ENCODE peak calls at places on chromosomes 12 and 14, in six cellular contexts. One of them, this sample, is unnamed.
A peak's percentile ranks its signal among the peaks of the same experiment; 100 is the strongest.

GRCh38 chr14:68374682-68375081 is 418.2 kb downstream of the ZFP36L1 start:
- DNase-seq in RPMI8226: no peak
- DNase-seq in GM23248: no peak
- DNase-seq in BJ: no peak
- DNase-seq in GM04504: no peak
- DNase-seq in cardiac muscle cell: no peak
- DNase-seq in this sample: no peak

GRCh38 chr12:12349711-12350665 is at the start of gene MANSC1:
- DNase-seq in RPMI8226: peak; percentile 61
- DNase-seq in GM23248: peak; percentile 62
- DNase-seq in BJ: no peak
- DNase-seq in GM04504: no peak
- DNase-seq in cardiac muscle cell: peak; percentile 66
- DNase-seq in this sample: no peak

GRCh38 chr12:93741741-93742085 is 64.5 kb downstream of the CRADD start:
- DNase-seq in RPMI8226: no peak
- DNase-seq in GM23248: peak; percentile 65
- DNase-seq in BJ: no peak
- DNase-seq in GM04504: no peak
- DNase-seq in cardiac muscle cell: peak; percentile 32
- DNase-seq in this sample: no peak

GRCh38 chr14:70919774-70920173 is 12.5 kb downstream of the PCNX1 start:
- DNase-seq in RPMI8226: no peak
- DNase-seq in GM23248: peak; percentile 55
- DNase-seq in BJ: no peak
- DNase-seq in GM04504: no peak
- DNase-seq in cardiac muscle cell: peak; percentile 29
- DNase-seq in this sample: no peak

GRCh38 chr12:119512772-119513497 is 80.6 kb upstream of the TMEM233 start:
- DNase-seq in RPMI8226: peak; percentile 38
- DNase-seq in GM23248: peak; percentile 27
- DNase-seq in BJ: no peak
- DNase-seq in GM04504: no peak
- DNase-seq in cardiac muscle cell: peak; percentile 77
- DNase-seq in this sample: no peak

GRCh38 chr12:116697305-116698130 is 40.4 kb downstream of the SPRING1 start:
- DNase-seq in RPMI8226: peak; percentile 68
- DNase-seq in GM23248: peak; percentile 23
- DNase-seq in BJ: no peak
- DNase-seq in GM04504: no peak
- DNase-seq in cardiac muscle cell: peak; percentile 80
- DNase-seq in this sample: no peak

GRCh38 chr12:124744273-124744640 is 119.4 kb downstream of the SCARB1 start:
- DNase-seq in RPMI8226: no peak
- DNase-seq in GM23248: no peak
- DNase-seq in BJ: no peak
- DNase-seq in GM04504: no peak
- DNase-seq in cardiac muscle cell: no peak
- DNase-seq in this sample: no peak

GRCh38 chr12:54331-54730 is 12.2 kb upstream of the IQSEC3 start:
- DNase-seq in RPMI8226: no peak
- DNase-seq in GM23248: no peak
- DNase-seq in BJ: no peak
- DNase-seq in GM04504: no peak
- DNase-seq in cardiac muscle cell: no peak
- DNase-seq in this sample: no peak

GRCh38 chr14:97975960-97976359 is 1178.8 kb downstream of the VRK1 start:
- DNase-seq in RPMI8226: no peak
- DNase-seq in GM23248: no peak
- DNase-seq in BJ: no peak
- DNase-seq in GM04504: no peak
- DNase-seq in cardiac muscle cell: no peak
- DNase-seq in this sample: no peak

GRCh38 chr12:65364021-65364420 is 85.5 kb downstream of the MSRB3 start:
- DNase-seq in RPMI8226: no peak
- DNase-seq in GM23248: peak; percentile 45
- DNase-seq in BJ: no peak
- DNase-seq in GM04504: no peak
- DNase-seq in cardiac muscle cell: no peak
- DNase-seq in this sample: peak; percentile 5

GRCh38 chr12:46214668-46215429 is 54.0 kb downstream of the SLC38A1 start:
- DNase-seq in RPMI8226: peak; percentile 52
- DNase-seq in GM23248: no peak
- DNase-seq in BJ: no peak
- DNase-seq in GM04504: no peak
- DNase-seq in cardiac muscle cell: no peak
- DNase-seq in this sample: no peak

GRCh38 chr12:3535431-3535841 is 44.4 kb downstream of the PRMT8 start:
- DNase-seq in RPMI8226: no peak
- DNase-seq in GM23248: no peak
- DNase-seq in BJ: no peak
- DNase-seq in GM04504: no peak
- DNase-seq in cardiac muscle cell: no peak
- DNase-seq in this sample: no peak

GRCh38 chr12:54958048-54958658 is 26.4 kb downstream of the TESPA1 start:
- DNase-seq in RPMI8226: peak; percentile 59
- DNase-seq in GM23248: peak; percentile 77
- DNase-seq in BJ: peak; percentile 9
- DNase-seq in GM04504: no peak
- DNase-seq in cardiac muscle cell: peak; percentile 72
- DNase-seq in this sample: peak; percentile 28

GRCh38 chr12:110109037-110109836 is 14.9 kb upstream of the IFT81 start:
- DNase-seq in RPMI8226: no peak
- DNase-seq in GM23248: peak; percentile 99
- DNase-seq in BJ: peak; percentile 100
- DNase-seq in GM04504: peak; percentile 100
- DNase-seq in cardiac muscle cell: peak; percentile 92
- DNase-seq in this sample: peak; percentile 100

GRCh38 chr12:112803620-112804279 is 12.2 kb downstream of the RPH3A start:
- DNase-seq in RPMI8226: no peak
- DNase-seq in GM23248: no peak
- DNase-seq in BJ: no peak
- DNase-seq in GM04504: no peak
- DNase-seq in cardiac muscle cell: no peak
- DNase-seq in this sample: no peak

GRCh38 chr12:88336071-88336768 is 194.1 kb downstream of the TMTC3 start:
- DNase-seq in RPMI8226: no peak
- DNase-seq in GM23248: peak; percentile 71
- DNase-seq in BJ: no peak
- DNase-seq in GM04504: no peak
- DNase-seq in cardiac muscle cell: peak; percentile 42
- DNase-seq in this sample: no peak

GRCh38 chr12:58069268-58069967 is 128.1 kb downstream of the ATP23 start:
- DNase-seq in RPMI8226: no peak
- DNase-seq in GM23248: peak; percentile 69
- DNase-seq in BJ: peak; percentile 46
- DNase-seq in GM04504: peak; percentile 29
- DNase-seq in cardiac muscle cell: no peak
- DNase-seq in this sample: peak; percentile 22

GRCh38 chr14:64113279-64113678 is 180.9 kb downstream of the ESR2 start:
- DNase-seq in RPMI8226: peak; percentile 86
- DNase-seq in GM23248: no peak
- DNase-seq in BJ: no peak
- DNase-seq in GM04504: no peak
- DNase-seq in cardiac muscle cell: no peak
- DNase-seq in this sample: no peak

GRCh38 chr14:34571771-34572170 is 32.3 kb upstream of the EAPP start:
- DNase-seq in RPMI8226: no peak
- DNase-seq in GM23248: no peak
- DNase-seq in BJ: no peak
- DNase-seq in GM04504: no peak
- DNase-seq in cardiac muscle cell: no peak
- DNase-seq in this sample: no peak

GRCh38 chr12:83945871-83946270 is 966.7 kb downstream of the SLC6A15 start:
- DNase-seq in RPMI8226: peak; percentile 4
- DNase-seq in GM23248: peak; percentile 66
- DNase-seq in BJ: peak; percentile 31
- DNase-seq in GM04504: peak; percentile 17
- DNase-seq in cardiac muscle cell: no peak
- DNase-seq in this sample: peak; percentile 36